ENCODE peak calls at places on chromosomes 13 and 19, in five cellular contexts. P, Z, S, C and K are unnamed samples.

GRCh38 chr13:33312150-33312908 is 26.8 kb upstream of the STARD13 start:
- DNase-seq in P (no peak), Z (no peak), S (no peak), C (no peak), K (no peak)

GRCh38 chr13:52051400-52051799 is 26.9 kb downstream of the UTP14C start:
- DNase-seq in P (no peak), Z (no peak), S (no peak), C (no peak), K (no peak)

GRCh38 chr13:101544979-101545378 is 92.5 kb downstream of the ITGBL1 start:
- DNase-seq in P (no peak), Z (no peak), S (no peak), C (no peak), K (no peak)

GRCh38 chr19:17192751-17193150 is 22.4 kb upstream of the USE1 start:
- DNase-seq in P (no peak), Z (no peak), S (no peak), C (no peak), K (no peak)

GRCh38 chr13:51797664-51798488 is 6.1 kb downstream of the DHRS12 start:
- DNase-seq in P (no peak), Z (peak; percentile 33), S (no peak), C (no peak), K (no peak)

GRCh38 chr19:7863971-7864718 is 10.0 kb downstream of the PRR36 start:
- DNase-seq in P (no peak), Z (no peak), S (no peak), C (no peak), K (no peak)

GRCh38 chr19:34508540-34508939 is 27.0 kb downstream of the WTIP start:
- DNase-seq in P (no peak), Z (no peak), S (no peak), C (no peak), K (no peak)

GRCh38 chr13:71632721-71633120 is 234.3 kb downstream of the DACH1 start:
- DNase-seq in P (no peak), Z (no peak), S (no peak), C (no peak), K (no peak)

GRCh38 chr19:49057636-49058234 is at the start of gene CGB7:
- DNase-seq in P (peak; percentile 54), Z (peak; percentile 38), S (peak; percentile 80), C (peak; percentile 47), K (peak; percentile 78)

GRCh38 chr13:50386527-50387123 is 371.4 kb downstream of the KCNRG start:
- DNase-seq in P (peak; percentile 19), Z (no peak), S (peak; percentile 34), C (no peak), K (peak; percentile 25)

GRCh38 chr19:40691421-40692211 is 1.2 kb upstream of the NUMBL start:
- DNase-seq in P (no peak), Z (no peak), S (no peak), C (no peak), K (no peak)

GRCh38 chr19:43798546-43799409 is 3.5 kb downstream of the LYPD5 start:
- DNase-seq in P (no peak), Z (peak; percentile 24), S (no peak), C (no peak), K (no peak)

GRCh38 chr19:40702337-40703012 is 12.0 kb upstream of the NUMBL start:
- DNase-seq in P (no peak), Z (no peak), S (peak; percentile 59), C (no peak), K (peak; percentile 66)

GRCh38 chr13:26719356-26719945 is 41.1 kb downstream of the GPR12 start:
- DNase-seq in P (no peak), Z (no peak), S (no peak), C (no peak), K (no peak)

GRCh38 chr19:55674841-55675660 is at the start of gene EPN1:
- DNase-seq in P (peak; percentile 89), Z (peak; percentile 98), S (peak; percentile 98), C (peak; percentile 95), K (peak; percentile 97)

GRCh38 chr19:18438331-18439024 is 545 bp upstream of the ISYNA1 start:
- DNase-seq in P (no peak), Z (no peak), S (peak; percentile 77), C (no peak), K (peak; percentile 60)

GRCh38 chr13:45121421-45121820 is 1.1 kb downstream of the GTF2F2 start:
- DNase-seq in P (no peak), Z (no peak), S (no peak), C (no peak), K (no peak)

GRCh38 chr13:79398915-79399314 is 7.1 kb downstream of the RBM26 start:
- DNase-seq in P (no peak), Z (no peak), S (no peak), C (no peak), K (no peak)

GRCh38 chr13:23921451-23921888 is 24.2 kb upstream of the C1QTNF9B start:
- DNase-seq in P (peak; percentile 27), Z (no peak), S (no peak), C (no peak), K (no peak)

GRCh38 chr19:14113762-14114414 is 3.7 kb downstream of the PRKACA start:
- DNase-seq in P (no peak), Z (peak; percentile 30), S (peak; percentile 54), C (peak; percentile 78), K (peak; percentile 42)

GRCh38 chr19:16067205-16067938 is 8.9 kb upstream of the TPM4 start:
- DNase-seq in P (no peak), Z (no peak), S (peak; percentile 55), C (no peak), K (no peak)

GRCh38 chr13:44692173-44692713 is 116.1 kb upstream of the TSC22D1 start:
- DNase-seq in P (no peak), Z (no peak), S (no peak), C (no peak), K (no peak)

GRCh38 chr13:29386246-29386645 is 209.2 kb downstream of the SLC7A1 start:
- DNase-seq in P (no peak), Z (no peak), S (no peak), C (no peak), K (no peak)

GRCh38 chr13:112928020-112928931 is 40.7 kb upstream of the MCF2L start:
- DNase-seq in P (no peak), Z (no peak), S (no peak), C (no peak), K (no peak)

GRCh38 chr19:37635076-37636056 is 19.9 kb downstream of the ZFP30 start:
- DNase-seq in P (no peak), Z (no peak), S (no peak), C (no peak), K (no peak)
- H3K9me3 ChIP-seq in P (peaks cover 28% of the 10 kb centered on the region), Z (peaks cover 78% of the 10 kb centered on the region), S (peaks cover 16% of the 10 kb centered on the region), C (peaks cover 67% of the 10 kb centered on the region), K (peaks cover 100% of the 10 kb centered on the region)

GRCh38 chr13:108919036-108919907 is 289.9 kb downstream of the MYO16 start:
- DNase-seq in P (no peak), Z (no peak), S (no peak), C (no peak), K (no peak)

GRCh38 chr13:108911807-108912206 is 282.4 kb downstream of the MYO16 start:
- DNase-seq in P (no peak), Z (no peak), S (no peak), C (no peak), K (no peak)

GRCh38 chr13:108917581-108917980 is 288.2 kb downstream of the MYO16 start:
- DNase-seq in P (no peak), Z (no peak), S (no peak), C (no peak), K (no peak)

GRCh38 chr13:108915095-108915633 is 285.8 kb downstream of the MYO16 start:
- DNase-seq in P (peak; percentile 56), Z (no peak), S (no peak), C (no peak), K (no peak)

GRCh38 chr13:108915634-108916497 is 286.5 kb downstream of the MYO16 start:
- DNase-seq in P (peak; percentile 92), Z (peak; percentile 39), S (peak; percentile 51), C (peak; percentile 48), K (peak; percentile 58)
- H3K4me3 ChIP-seq in P (no peak overlapping the region), Z (peak overlapping the region; percentile 68), S (no peak overlapping the region), C (no peak overlapping the region), K (peak overlapping the region; percentile 14)

DNA sequence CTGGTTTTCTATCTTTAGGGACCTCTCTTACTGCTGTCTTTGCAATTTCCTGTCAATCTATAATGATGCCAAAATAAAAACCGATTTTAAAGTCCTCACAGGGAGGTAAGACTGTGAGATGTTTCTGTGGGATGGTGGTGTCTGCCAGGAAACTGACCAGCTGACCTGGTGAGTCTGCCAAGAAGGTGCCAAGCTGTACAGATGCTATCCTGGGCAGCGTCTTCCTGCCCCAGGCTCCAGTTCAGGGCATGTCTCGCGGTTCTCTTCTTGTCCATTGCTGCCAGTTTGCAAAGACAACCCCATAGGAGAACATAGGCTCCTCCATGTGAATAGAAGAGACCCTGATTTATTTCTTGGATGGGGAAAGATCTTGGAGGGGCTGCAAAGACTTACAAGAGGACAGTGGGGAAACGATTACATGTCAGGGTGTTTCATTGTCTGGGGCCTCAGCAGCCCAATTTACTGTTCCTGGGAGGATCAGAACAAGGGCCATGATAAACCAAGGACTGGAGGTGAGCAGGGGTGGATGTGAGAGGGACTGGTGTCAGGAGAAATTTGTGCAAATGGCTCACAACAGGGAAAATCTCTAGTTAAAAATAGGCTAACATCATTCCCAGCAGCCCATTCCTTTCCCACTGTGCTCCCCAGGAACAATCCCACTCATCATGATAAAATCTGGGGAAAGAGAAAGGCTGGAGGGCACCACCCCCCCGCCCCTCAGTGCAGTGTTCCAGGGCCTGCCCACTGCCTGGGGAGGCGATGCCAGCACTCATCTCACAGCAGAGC is 42.7 kb upstream of the VSTM2B start:
- DNase-seq in P (no peak), Z (no peak), S (no peak), C (no peak), K (no peak)
- H3K27me3 ChIP-seq in P (no peaks in the 10 kb centered on the region), Z (no peaks in the 10 kb centered on the region), S (no peaks in the 10 kb centered on the region), C (peaks cover 5% of the 10 kb centered on the region), K (peaks cover 79% of the 10 kb centered on the region)

GRCh38 chr19:58217607-58218391 is 10.9 kb upstream of the ZNF544 start:
- DNase-seq in P (no peak), Z (no peak), S (no peak), C (no peak), K (no peak)

GRCh38 chr19:58218899-58219298 is 9.8 kb upstream of the ZNF544 start:
- DNase-seq in P (no peak), Z (no peak), S (no peak), C (no peak), K (no peak)

GRCh38 chr19:58212336-58213074 is 16.2 kb upstream of the ZNF544 start:
- DNase-seq in P (no peak), Z (no peak), S (no peak), C (no peak), K (no peak)

GRCh38 chr19:58213075-58213369 is 15.7 kb upstream of the ZNF544 start:
- DNase-seq in P (no peak), Z (no peak), S (no peak), C (no peak), K (no peak)

GRCh38 chr19:58217069-58217481 is 11.6 kb upstream of the ZNF544 start:
- DNase-seq in P (no peak), Z (no peak), S (no peak), C (no peak), K (no peak)
- H3K9me3 ChIP-seq in P (peaks cover 25% of the 10 kb centered on the region), Z (peaks cover 43% of the 10 kb centered on the region), S (peaks cover 25% of the 10 kb centered on the region), C (peaks cover 65% of the 10 kb centered on the region), K (peaks cover 99% of the 10 kb centered on the region)